ENCODE peak calls at places on chromosomes 6 and 20, in six cellular contexts. A is neuronal stem cell; K is left lung; D is CD8-positive, alpha-beta memory T cell; W is sigmoid colon; G is effector memory CD4-positive, alpha-beta T cell. Z is an unnamed sample.

GRCh38 chr6:168292911-168293310 is 26.7 kb downstream of the DACT2 start:
- DNase-seq in A (no peak), K (no peak), D (no peak), W (no peak), G (no peak), Z (no peak)

GRCh38 chr20:63282946-63283345 is 10.0 kb upstream of the COL20A1 start:
- DNase-seq in A (no peak), K (no peak), D (no peak), W (no peak), G (no peak), Z (no peak)

GRCh38 chr6:144285798-144286502 is 815 bp downstream of the UTRN start:
- DNase-seq in A (no peak), K (peak), D (peak), W (peak), G (no peak), Z (peak)

GRCh38 chr6:130603391-130603790 is 223.8 kb upstream of the SMLR1 start:
- DNase-seq in A (no peak), K (no peak), D (no peak), W (no peak), G (no peak), Z (no peak)

GRCh38 chr20:46512943-46513844 is at the start of gene ZNF334:
- DNase-seq in A (peak), K (peak), D (no peak), W (peak), G (no peak), Z (peak)

GRCh38 chr20:38201356-38201755 is 36.3 kb upstream of the TGM2 start:
- DNase-seq in A (no peak), K (peak), D (no peak), W (peak), G (no peak), Z (no peak)

GRCh38 chr6:90870561-90870960 is 283.7 kb upstream of the MAP3K7 start:
- DNase-seq in A (no peak), K (no peak), D (no peak), W (no peak), G (no peak), Z (no peak)

GRCh38 chr20:61646453-61646852 is 394.4 kb downstream of the CDH4 start:
- DNase-seq in A (no peak), K (no peak), D (no peak), W (no peak), G (no peak), Z (no peak)

GRCh38 chr6:110188791-110189190 is 8.6 kb downstream of the CDC40 start:
- DNase-seq in A (no peak), K (no peak), D (no peak), W (no peak), G (no peak), Z (no peak)

GRCh38 chr6:170238741-170239565 is 51.9 kb downstream of the DLL1 start:
- DNase-seq in A (no peak), K (peak), D (no peak), W (peak), G (no peak), Z (peak)

GRCh38 chr20:63529861-63530787 is 7.1 kb downstream of the PTK6 start:
- DNase-seq in A (no peak), K (no peak), D (no peak), W (no peak), G (no peak), Z (peak)

GRCh38 chr6:113414511-113414910 is 442.6 kb upstream of the MARCKS start:
- DNase-seq in A (no peak), K (no peak), D (no peak), W (no peak), G (no peak), Z (peak)

GRCh38 chr6:56652994-56653393 is 10.3 kb upstream of the DST start:
- DNase-seq in A (no peak), K (no peak), D (no peak), W (no peak), G (no peak), Z (no peak)

GRCh38 chr20:51735728-51736600 is 32.2 kb downstream of the ATP9A start:
- DNase-seq in A (no peak), K (no peak), D (no peak), W (no peak), G (no peak), Z (no peak)

GRCh38 chr6:126897779-126898178 is 220.7 kb upstream of the RSPO3 start:
- DNase-seq in A (no peak), K (no peak), D (no peak), W (no peak), G (no peak), Z (no peak)

GRCh38 chr20:63461364-63461763 is 11.1 kb downstream of the KCNQ2 start:
- DNase-seq in A (no peak), K (no peak), D (no peak), W (no peak), G (no peak), Z (no peak)

GRCh38 chr6:149834513-149835481 is 29.4 kb downstream of the LRP11 start:
- DNase-seq in A (peak), K (no peak), D (peak), W (no peak), G (peak), Z (peak)

GRCh38 chr6:13762648-13763441 is 51.2 kb upstream of the RANBP9 start:
- DNase-seq in A (no peak), K (peak), D (no peak), W (peak), G (no peak), Z (peak)

GRCh38 chr6:148441454-148441911 is 98.8 kb downstream of the SASH1 start:
- DNase-seq in A (no peak), K (no peak), D (no peak), W (no peak), G (no peak), Z (no peak)

GRCh38 chr6:5054427-5054873 is 30.7 kb upstream of the PPP1R3G start:
- DNase-seq in A (no peak), K (no peak), D (no peak), W (no peak), G (no peak), Z (no peak)

GRCh38 chr6:43699564-43700186 is 12.1 kb upstream of the MRPS18A start:
- DNase-seq in A (no peak), K (no peak), D (no peak), W (no peak), G (no peak), Z (no peak)

GRCh38 chr6:170291271-170292110 is 613 bp upstream of the DLL1 start:
- DNase-seq in A (peak), K (no peak), D (peak), W (peak), G (no peak), Z (peak)

GRCh38 chr20:3041818-3042504 is 1.5 kb upstream of the GNRH2 start:
- DNase-seq in A (no peak), K (peak), D (no peak), W (no peak), G (no peak), Z (no peak)

GRCh38 chr6:19394687-19395086 is 442.5 kb upstream of the ID4 start:
- DNase-seq in A (no peak), K (no peak), D (no peak), W (no peak), G (no peak), Z (no peak)

GRCh38 chr6:46098678-46099077 is 31.1 kb upstream of the ENPP4 start:
- DNase-seq in A (no peak), K (peak), D (no peak), W (no peak), G (no peak), Z (no peak)

GRCh38 chr6:56814308-56814707 is 140.6 kb upstream of the BEND6 start:
- DNase-seq in A (no peak), K (no peak), D (no peak), W (no peak), G (no peak), Z (no peak)

GRCh38 chr6:33957391-33958207 is 153.8 kb upstream of the MLN start:
- DNase-seq in A (no peak), K (peak), D (no peak), W (no peak), G (no peak), Z (no peak)

DNA sequence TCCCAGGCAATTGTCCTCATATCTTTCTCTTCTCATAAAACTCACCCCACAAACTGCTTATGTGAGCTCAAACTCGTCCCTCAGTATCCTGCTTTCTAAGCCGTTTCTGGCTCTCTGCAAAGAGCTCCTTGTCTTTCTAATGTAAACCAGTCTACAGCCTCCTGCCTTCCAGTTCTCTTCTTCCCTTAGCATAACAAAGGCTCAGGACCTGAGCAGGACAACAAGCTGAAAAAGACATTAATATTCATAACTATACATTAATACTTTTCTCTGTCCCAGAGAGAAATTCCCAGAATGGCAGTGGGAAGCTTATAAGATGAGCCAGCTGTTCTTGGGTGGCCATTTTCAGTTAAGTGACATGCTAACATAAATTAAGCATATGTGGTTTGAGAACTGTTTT is 207.0 kb upstream of the TCF21 start:
- DNase-seq in A (no peak), K (no peak), D (no peak), W (no peak), G (no peak), Z (no peak)
- H3K4me3 ChIP-seq in A (no peak), K (no peak), D (no peak), W (no peak), G (no peak), Z (no peak)

GRCh38 chr6:156283091-156283490 is 494.1 kb upstream of the ARID1B start:
- DNase-seq in A (no peak), K (no peak), D (no peak), W (no peak), G (no peak), Z (no peak)

GRCh38 chr6:156280131-156280530 is 497.0 kb upstream of the ARID1B start:
- DNase-seq in A (no peak), K (no peak), D (no peak), W (no peak), G (no peak), Z (no peak)

GRCh38 chr6:156279306-156279969 is 497.7 kb upstream of the ARID1B start:
- DNase-seq in A (no peak), K (no peak), D (no peak), W (no peak), G (no peak), Z (no peak)

DNA sequence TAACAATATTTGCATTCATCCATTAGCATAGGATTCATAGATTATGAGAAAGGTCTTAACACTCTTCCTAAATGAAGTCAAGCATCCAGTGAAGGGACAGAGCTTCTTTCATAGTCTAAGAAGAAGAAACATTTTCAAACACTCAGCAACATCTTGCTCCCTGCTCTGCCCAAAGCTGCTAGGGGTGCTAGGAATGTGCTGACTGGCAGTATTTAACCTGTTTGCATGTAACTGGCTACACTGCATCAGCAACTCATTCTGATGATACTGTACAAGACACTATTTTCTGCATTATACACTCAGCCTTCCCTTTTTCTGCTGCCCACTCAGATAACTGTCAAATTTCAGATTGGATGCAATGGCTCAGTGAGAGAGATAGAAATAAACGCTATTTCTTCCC is 495.1 kb upstream of the ARID1B start:
- DNase-seq in A (no peak), K (no peak), D (no peak), W (no peak), G (no peak), Z (no peak)
- H3K4me3 ChIP-seq in A (no peak), K (no peak), D (no peak), W (no peak), G (no peak), Z (no peak)

GRCh38 chr6:27888576-27888975 is 23.6 kb downstream of the OR2B2 start:
- DNase-seq in A (no peak), K (no peak), D (no peak), W (no peak), G (no peak), Z (no peak)

GRCh38 chr6:27883136-27883535 is 29.1 kb downstream of the OR2B2 start:
- DNase-seq in A (no peak), K (no peak), D (no peak), W (no peak), G (no peak), Z (no peak)

GRCh38 chr6:27879795-27880194 is 32.4 kb downstream of the OR2B2 start:
- DNase-seq in A (no peak), K (no peak), D (no peak), W (no peak), G (no peak), Z (no peak)

GRCh38 chr6:27882624-27883023 is 29.6 kb downstream of the OR2B2 start:
- DNase-seq in A (no peak), K (no peak), D (no peak), W (no peak), G (no peak), Z (no peak)
- H3K4me3 ChIP-seq in A (no peak), K (no peak), D (no peak), W (no peak), G (no peak), Z (no peak)

GRCh38 chr6:132392292-132392691 is 9.0 kb downstream of the MOXD1 start:
- DNase-seq in A (no peak), K (no peak), D (no peak), W (no peak), G (no peak), Z (no peak)

GRCh38 chr6:132390017-132390416 is 11.3 kb downstream of the MOXD1 start:
- DNase-seq in A (no peak), K (no peak), D (no peak), W (no peak), G (no peak), Z (no peak)

GRCh38 chr6:132390451-132390850 is 10.8 kb downstream of the MOXD1 start:
- DNase-seq in A (no peak), K (no peak), D (no peak), W (no peak), G (no peak), Z (no peak)

GRCh38 chr6:132392792-132393191 is 8.5 kb downstream of the MOXD1 start:
- DNase-seq in A (no peak), K (no peak), D (no peak), W (no peak), G (no peak), Z (no peak)

GRCh38 chr6:132391391-132392291 is 9.6 kb downstream of the MOXD1 start:
- DNase-seq in A (peak), K (peak), D (no peak), W (peak), G (no peak), Z (no peak)
- H3K4me3 ChIP-seq in A (no peak), K (no peak), D (no peak), W (no peak), G (no peak), Z (no peak)

GRCh38 chr6:32108727-32109113 is 418 bp downstream of the TNXB start:
- DNase-seq in A (no peak), K (no peak), D (no peak), W (no peak), G (no peak), Z (no peak)
- H3K4me3 ChIP-seq in A (peak), K (peak), D (no peak), W (peak), G (no peak), Z (peak)

GRCh38 chr6:24125980-24126379 is at the start of gene NRSN1:
- DNase-seq in A (peak), K (no peak), D (no peak), W (no peak), G (no peak), Z (no peak)
- H3K4me3 ChIP-seq in A (peak), K (no peak), D (no peak), W (peak), G (no peak), Z (no peak)

GRCh38 chr6:159169193-159169555 is at the start of gene FNDC1:
- DNase-seq in A (peak), K (no peak), D (peak), W (no peak), G (peak), Z (no peak)
- H3K4me3 ChIP-seq in A (peak), K (peak), D (no peak), W (peak), G (peak), Z (peak)

DNA sequence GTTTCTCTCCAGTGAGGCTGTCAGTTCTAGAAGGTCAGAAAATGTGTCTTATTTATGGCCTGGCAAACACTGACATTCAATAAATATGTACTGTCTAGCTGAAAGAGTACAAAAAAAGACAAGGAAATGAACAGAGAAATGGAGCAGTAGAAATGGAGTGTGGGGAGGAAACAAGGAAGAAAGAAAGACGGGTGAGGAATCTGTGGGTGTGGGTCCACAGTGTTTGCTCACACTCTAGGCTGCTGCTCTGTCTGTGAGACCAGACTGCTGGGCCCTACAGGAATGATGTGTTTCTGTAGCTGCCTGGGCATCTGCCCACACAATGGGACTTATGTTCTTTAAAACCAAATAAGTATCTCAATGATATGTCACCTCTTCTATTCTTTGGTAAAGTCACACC is 114.2 kb downstream of the MOXD1 start:
- DNase-seq in A (no peak), K (no peak), D (no peak), W (no peak), G (no peak), Z (no peak)
- H3K4me3 ChIP-seq in A (no peak), K (no peak), D (no peak), W (no peak), G (no peak), Z (no peak)

GRCh38 chr20:47652794-47653193 is 132.5 kb downstream of the SULF2 start:
- DNase-seq in A (no peak), K (no peak), D (no peak), W (no peak), G (no peak), Z (no peak)
- H3K4me3 ChIP-seq in A (no peak), K (no peak), D (no peak), W (no peak), G (no peak), Z (no peak)

DNA sequence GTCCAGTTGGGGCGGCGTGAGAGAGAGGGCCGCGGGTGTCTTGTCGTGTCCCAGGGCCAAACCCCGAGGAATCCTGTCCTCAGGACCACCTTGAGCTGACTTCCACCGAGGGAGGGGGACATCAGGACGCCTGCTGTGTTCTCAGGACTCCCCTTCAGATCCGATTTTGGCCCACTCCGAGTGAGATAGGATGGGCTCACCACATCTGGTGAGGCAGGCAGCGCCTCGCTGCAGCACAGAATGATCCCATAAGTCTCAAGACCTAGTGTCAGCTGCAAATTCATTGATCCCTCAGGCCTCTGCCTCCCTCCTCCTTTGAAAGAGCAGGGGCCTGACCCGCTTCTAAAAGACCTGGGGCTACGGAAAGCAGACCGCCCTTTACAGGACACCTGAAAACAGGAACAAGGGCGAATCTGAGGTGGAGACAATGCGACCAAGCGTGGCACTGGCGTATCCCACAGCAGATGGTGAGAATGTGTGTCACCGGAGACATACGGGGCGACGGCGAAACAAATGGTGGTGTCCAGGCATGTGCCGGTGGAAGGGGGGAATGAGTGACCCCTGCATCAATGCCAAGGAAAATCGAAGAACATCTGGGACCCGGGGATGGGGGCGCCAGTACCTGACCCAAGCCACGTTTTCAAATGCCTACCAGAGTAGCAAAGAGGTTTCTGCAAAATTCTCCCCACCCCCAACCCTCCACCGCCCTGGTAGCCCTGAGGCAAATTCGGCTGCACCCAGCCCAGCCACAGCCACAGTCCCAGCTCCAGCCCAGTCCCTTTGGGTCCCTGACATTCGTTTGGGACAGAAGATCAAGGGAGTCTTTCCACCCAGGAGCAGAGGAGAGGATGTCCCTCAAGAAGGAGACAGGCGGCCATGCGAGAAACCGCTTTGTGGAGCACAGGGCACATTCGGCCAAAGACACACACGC is 162.1 kb upstream of the ZNF337 start:
- DNase-seq in A (no peak), K (no peak), D (no peak), W (peak), G (no peak), Z (no peak)
- H3K4me3 ChIP-seq in A (no peak), K (no peak), D (no peak), W (peak), G (no peak), Z (no peak)